ENCODE peak calls at places on chromosomes 13 and 19, in seven cellular contexts. Z, I, R, L, S, O and W are unnamed samples.

GRCh38 chr19:3983936-3984583 is 1.2 kb downstream of the EEF2 start:
- DNase-seq in O (peak), L (peak), S (peak), I (peak), Z (peak), R (no peak), W (peak)

GRCh38 chr13:50512602-50513527 is 330.6 kb downstream of the DLEU7 start:
- DNase-seq in L (peak), R (peak), O (peak), Z (peak), S (no peak), I (no peak), W (peak)

GRCh38 chr19:45166723-45167252 is 6.0 kb upstream of the NKPD1 start:
- DNase-seq in Z (no peak), L (no peak), S (peak), R (no peak), I (no peak), O (no peak), W (no peak)

GRCh38 chr19:29876414-29876813 is 64.6 kb downstream of the CCNE1 start:
- DNase-seq in I (no peak), R (no peak), S (no peak), L (no peak), Z (no peak), O (no peak), W (no peak)

GRCh38 chr19:19661675-19662251 is 1.7 kb downstream of the ATP13A1 start:
- DNase-seq in Z (no peak), R (no peak), S (peak), O (peak), L (no peak), I (no peak), W (no peak)

GRCh38 chr13:110301606-110302131 is 5.3 kb downstream of the COL4A1 start:
- DNase-seq in R (peak), I (no peak), O (peak), S (no peak), L (peak), Z (no peak), W (peak)

GRCh38 chr19:47315125-47315821 is 5.6 kb downstream of the C5AR1 start:
- DNase-seq in I (peak), O (peak), S (peak), R (peak), Z (peak), L (peak), W (peak)

GRCh38 chr13:75549262-75550158 is at the start of gene UCHL3:
- DNase-seq in O (peak), R (peak), Z (peak), S (peak), I (peak), L (peak), W (peak)

GRCh38 chr19:44196772-44197171 is 15.6 kb upstream of the ZNF227 start:
- DNase-seq in O (no peak), Z (no peak), R (no peak), L (no peak), S (no peak), I (no peak), W (no peak)

GRCh38 chr19:6809262-6809661 is 36.8 kb downstream of the VAV1 start:
- DNase-seq in O (no peak), I (no peak), R (no peak), Z (no peak), L (no peak), S (no peak), W (no peak)

GRCh38 chr19:7554990-7555864 is 19.7 kb downstream of the PNPLA6 start:
- DNase-seq in Z (no peak), L (no peak), R (no peak), I (no peak), O (peak), S (peak), W (no peak)

GRCh38 chr13:46324976-46325375 is 62.1 kb downstream of the RUBCNL start:
- DNase-seq in L (no peak), R (peak), O (peak), S (no peak), I (peak), Z (no peak), W (no peak)

GRCh38 chr13:105997436-105998232 is 537.8 kb downstream of the EFNB2 start:
- DNase-seq in I (no peak), Z (no peak), S (no peak), O (peak), L (no peak), R (peak), W (no peak)

GRCh38 chr13:38180100-38180499 is 169.6 kb upstream of the UFM1 start:
- DNase-seq in I (peak), R (peak), S (no peak), Z (peak), L (no peak), O (peak), W (no peak)

GRCh38 chr19:12801466-12802266 is at the start of the genes PRDX2 and THSD8:
- DNase-seq in Z (peak), L (peak), O (peak), S (peak), R (no peak), I (no peak), W (peak)

GRCh38 chr13:81872581-81872980 is 1531.7 kb upstream of the SPRY2 start:
- DNase-seq in Z (peak), L (no peak), O (no peak), R (no peak), S (peak), I (no peak), W (peak)

GRCh38 chr13:111844682-111845081 is 222.3 kb upstream of the SOX1 start:
- DNase-seq in I (no peak), S (no peak), Z (no peak), L (no peak), R (no peak), O (no peak), W (no peak)

GRCh38 chr19:41934849-41935374 is 6.7 kb upstream of the ERFL start:
- DNase-seq in O (peak), R (no peak), S (peak), Z (peak), I (no peak), L (peak), W (peak)

GRCh38 chr19:2740314-2740656 is 468 bp upstream of the SLC39A3 start:
- DNase-seq in I (no peak), L (no peak), O (no peak), S (no peak), Z (no peak), R (no peak), W (no peak)

GRCh38 chr19:35316560-35316959 is 12.4 kb upstream of the CD22 start:
- DNase-seq in O (no peak), L (no peak), Z (no peak), I (no peak), S (no peak), R (no peak), W (peak)

GRCh38 chr13:43815204-43815603 is 28.4 kb upstream of the ENOX1 start:
- DNase-seq in I (no peak), S (no peak), R (peak), Z (no peak), O (peak), L (peak), W (peak)

GRCh38 chr13:92806215-92806614 is 420.4 kb upstream of the GPC6 start:
- DNase-seq in L (peak), O (peak), R (peak), S (no peak), Z (peak), I (no peak), W (no peak)

GRCh38 chr19:8251025-8251472 is 41.9 kb downstream of the CERS4 start:
- DNase-seq in I (no peak), O (peak), L (peak), S (no peak), Z (no peak), R (peak), W (peak)

GRCh38 chr19:5691205-5691929 is 1.3 kb downstream of the RPL36 start:
- DNase-seq in O (peak), I (no peak), S (peak), R (peak), L (peak), Z (peak), W (peak)

GRCh38 chr19:39237200-39238184 is 7.3 kb downstream of the IFNL3 start:
- DNase-seq in L (no peak), Z (peak), S (peak), R (no peak), I (peak), O (no peak), W (peak)

GRCh38 chr13:103224804-103225203 is 158.6 kb upstream of the SLC10A2 start:
- DNase-seq in Z (no peak), O (no peak), R (no peak), S (no peak), L (no peak), I (no peak), W (no peak)

GRCh38 chr13:98267080-98267912 is 90.2 kb upstream of the RNF113B start:
- DNase-seq in R (peak), L (peak), O (peak), I (no peak), Z (no peak), S (no peak), W (peak)

GRCh38 chr13:43319617-43320444 is 296.4 kb downstream of the DNAJC15 start:
- DNase-seq in R (peak), O (no peak), S (no peak), I (no peak), Z (no peak), L (no peak), W (no peak)

GRCh38 chr19:16605115-16605514 is 22.9 kb downstream of the MED26 start:
- DNase-seq in Z (no peak), O (no peak), L (no peak), I (no peak), S (no peak), R (no peak), W (no peak)

GRCh38 chr19:50191270-50191669 is 12.2 kb upstream of the MYH14 start:
- DNase-seq in R (no peak), Z (no peak), L (peak), O (no peak), I (peak), S (no peak), W (no peak)

GRCh38 chr19:7670150-7670784 is 1.4 kb downstream of the RETN start:
- DNase-seq in L (no peak), Z (no peak), S (no peak), I (no peak), R (no peak), O (peak), W (peak)

GRCh38 chr19:33125929-33126388 is 6.0 kb upstream of the WDR88 start:
- DNase-seq in R (peak), L (peak), Z (peak), S (peak), O (peak), I (peak), W (peak)

GRCh38 chr19:14434543-14435319 is 1.6 kb downstream of the PKN1 start:
- DNase-seq in I (peak), Z (peak), O (peak), R (peak), L (peak), S (no peak), W (peak)

GRCh38 chr19:10118960-10119359 is 739 bp downstream of the EIF3G start:
- DNase-seq in L (no peak), O (peak), Z (peak), S (no peak), R (no peak), I (peak), W (no peak)

GRCh38 chr19:22533761-22534160 is 100.4 kb upstream of the ZNF492 start:
- DNase-seq in O (no peak), I (no peak), R (no peak), Z (no peak), L (no peak), S (no peak), W (no peak)

GRCh38 chr19:41324921-41325639 is 15.1 kb downstream of the CCDC97 start:
- DNase-seq in L (peak), I (no peak), R (peak), S (peak), O (peak), Z (peak), W (peak)

GRCh38 chr19:1080360-1081161 is 13.6 kb downstream of the ARHGAP45 start:
- DNase-seq in Z (no peak), L (no peak), R (no peak), I (no peak), S (no peak), O (no peak), W (no peak)

GRCh38 chr13:54394319-54394718 is 1365.7 kb downstream of the OLFM4 start:
- DNase-seq in Z (no peak), R (no peak), O (no peak), I (no peak), L (no peak), S (no peak), W (peak)

GRCh38 chr19:33203529-33203928 is 9.4 kb downstream of the LRP3 start:
- DNase-seq in R (no peak), S (no peak), Z (no peak), I (no peak), L (no peak), O (no peak), W (no peak)

GRCh38 chr13:109400192-109400591 is 386.2 kb downstream of the IRS2 start:
- DNase-seq in R (no peak), Z (no peak), I (no peak), S (peak), O (no peak), L (no peak), W (no peak)

GRCh38 chr13:73991384-73991783 is 142.8 kb downstream of the KLF12 start:
- DNase-seq in I (no peak), Z (no peak), R (no peak), S (no peak), L (no peak), O (no peak), W (no peak)
- H3K4me2 ChIP-seq in I (no peak), Z (no peak), R (no peak), S (no peak), L (no peak), O (no peak), W (no peak)

DNA sequence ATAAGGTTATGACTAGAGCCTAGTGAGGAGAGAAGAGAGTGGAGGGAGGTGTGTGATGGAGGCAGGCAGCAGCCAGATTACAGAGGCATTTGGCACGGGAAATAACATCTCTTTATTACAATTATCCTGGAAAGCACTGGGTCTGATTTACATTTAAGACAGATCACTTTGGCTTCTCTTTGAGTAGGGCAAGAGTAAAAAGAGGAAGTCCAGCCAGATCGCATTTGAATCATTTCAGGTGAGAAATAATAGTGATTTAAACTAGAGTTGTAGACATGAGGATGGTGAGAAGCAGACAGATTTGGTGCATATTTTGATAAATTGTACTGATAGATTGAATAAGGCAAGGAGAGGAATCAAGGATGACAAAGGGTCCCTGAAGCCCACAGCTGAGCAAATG is 9.6 kb upstream of the SACS start:
- DNase-seq in R (no peak), I (no peak), S (no peak), O (no peak), Z (no peak), L (no peak), W (no peak)
- H3K4me2 ChIP-seq in R (no peak), I (no peak), S (no peak), O (no peak), Z (no peak), L (no peak), W (no peak)

GRCh38 chr13:20404488-20405222 is 121.0 kb downstream of the CRYL1 start:
- DNase-seq in L (no peak), S (no peak), I (no peak), O (no peak), R (no peak), Z (no peak), W (no peak)

GRCh38 chr13:20408181-20408580 is 117.5 kb downstream of the CRYL1 start:
- DNase-seq in Z (no peak), L (no peak), R (no peak), O (no peak), I (no peak), S (no peak), W (no peak)

GRCh38 chr13:20405691-20406090 is 120.0 kb downstream of the CRYL1 start:
- DNase-seq in I (no peak), O (no peak), S (peak), R (no peak), Z (no peak), L (no peak), W (no peak)

GRCh38 chr13:20410726-20411125 is 114.9 kb downstream of the CRYL1 start:
- DNase-seq in O (no peak), I (no peak), L (no peak), R (no peak), S (no peak), Z (no peak), W (no peak)

GRCh38 chr13:20407759-20408158 is 117.9 kb downstream of the CRYL1 start:
- DNase-seq in O (no peak), R (no peak), Z (no peak), I (no peak), L (no peak), S (no peak), W (no peak)
- H3K4me2 ChIP-seq in O (no peak), R (no peak), Z (no peak), I (no peak), L (no peak), S (no peak), W (no peak)

DNA sequence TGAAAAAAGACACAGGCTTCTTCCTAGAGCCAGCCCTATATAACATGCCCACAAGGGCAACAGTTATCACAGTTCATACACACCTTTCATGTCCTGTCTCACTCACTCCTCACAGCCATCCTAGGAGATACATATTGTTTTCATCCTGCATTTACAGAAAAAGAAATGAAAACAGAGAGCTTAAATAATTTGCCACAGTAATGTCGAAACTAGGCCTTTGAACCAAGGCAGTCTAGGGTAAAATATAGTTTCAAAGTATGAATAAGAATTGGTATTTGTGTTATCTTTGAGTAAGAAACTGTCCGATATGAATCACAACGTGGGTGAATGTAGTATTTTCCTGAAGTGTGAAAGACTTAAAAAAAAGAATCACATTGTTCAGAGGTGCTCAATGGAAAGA is 26.8 kb downstream of the CLDN10 start:
- DNase-seq in L (no peak), Z (no peak), R (no peak), O (no peak), I (no peak), S (no peak), W (no peak)
- H3K4me2 ChIP-seq in L (no peak), Z (no peak), R (no peak), O (no peak), I (no peak), S (no peak), W (no peak)

GRCh38 chr19:55527197-55528029 is 9.5 kb downstream of the SBK2 start:
- DNase-seq in L (no peak), O (no peak), I (no peak), R (no peak), Z (no peak), S (no peak), W (no peak)

GRCh38 chr19:55526216-55527196 is 10.4 kb downstream of the SBK2 start:
- DNase-seq in I (peak), O (peak), L (peak), Z (peak), S (no peak), R (peak), W (peak)

GRCh38 chr19:55530996-55531395 is 5.9 kb downstream of the SBK2 start:
- DNase-seq in I (no peak), S (no peak), Z (no peak), O (no peak), L (no peak), R (no peak), W (no peak)

GRCh38 chr19:55528030-55528801 is 8.7 kb downstream of the SBK2 start:
- DNase-seq in O (peak), Z (peak), I (no peak), S (no peak), L (peak), R (no peak), W (peak)

DNA sequence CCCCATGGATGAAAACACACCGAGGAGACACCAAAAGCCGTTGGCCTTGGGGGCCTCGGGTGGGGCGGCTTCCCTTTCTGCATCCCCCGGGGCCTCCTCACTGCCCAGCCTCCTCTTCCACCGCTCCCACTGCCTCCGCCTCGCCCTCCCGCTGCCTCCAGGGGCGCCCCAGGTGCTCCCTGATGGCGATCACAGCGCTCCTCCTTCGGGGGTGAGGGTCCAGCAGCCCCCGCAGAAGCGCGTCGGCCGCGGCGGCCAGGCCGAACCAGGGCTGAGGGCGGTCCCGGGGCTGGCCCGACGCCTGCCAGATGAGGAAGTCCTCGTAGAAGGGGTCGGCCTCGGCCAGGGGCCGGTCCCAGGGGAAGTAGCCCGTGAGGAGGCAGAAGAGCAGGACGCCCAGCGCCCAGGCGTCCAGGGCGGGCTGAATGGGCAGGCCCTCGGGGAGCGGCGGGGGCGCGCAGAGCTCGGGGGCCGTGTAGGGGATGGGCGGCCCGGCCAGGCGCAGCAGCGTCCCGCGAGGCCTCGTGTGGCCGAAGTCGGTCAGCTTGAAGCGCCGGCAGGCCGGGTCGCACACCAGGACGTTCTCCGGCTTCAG is 7.2 kb downstream of the SBK2 start:
- DNase-seq in Z (no peak), I (no peak), R (no peak), O (no peak), S (no peak), L (no peak), W (no peak)
- H3K4me2 ChIP-seq in Z (no peak), I (no peak), R (no peak), O (no peak), S (no peak), L (no peak), W (no peak)

GRCh38 chr13:67186985-67187569 is 43.1 kb downstream of the PCDH9 start:
- DNase-seq in L (no peak), O (no peak), I (no peak), R (no peak), S (no peak), Z (peak), W (no peak)

GRCh38 chr13:67184247-67184646 is 45.9 kb downstream of the PCDH9 start:
- DNase-seq in Z (peak), S (no peak), O (no peak), I (no peak), R (no peak), L (no peak), W (no peak)

GRCh38 chr13:67183151-67183550 is 47.0 kb downstream of the PCDH9 start:
- DNase-seq in S (no peak), O (no peak), I (no peak), L (no peak), R (no peak), Z (no peak), W (no peak)
- H3K4me2 ChIP-seq in S (no peak), O (no peak), I (no peak), L (no peak), R (no peak), Z (no peak), W (no peak)

DNA sequence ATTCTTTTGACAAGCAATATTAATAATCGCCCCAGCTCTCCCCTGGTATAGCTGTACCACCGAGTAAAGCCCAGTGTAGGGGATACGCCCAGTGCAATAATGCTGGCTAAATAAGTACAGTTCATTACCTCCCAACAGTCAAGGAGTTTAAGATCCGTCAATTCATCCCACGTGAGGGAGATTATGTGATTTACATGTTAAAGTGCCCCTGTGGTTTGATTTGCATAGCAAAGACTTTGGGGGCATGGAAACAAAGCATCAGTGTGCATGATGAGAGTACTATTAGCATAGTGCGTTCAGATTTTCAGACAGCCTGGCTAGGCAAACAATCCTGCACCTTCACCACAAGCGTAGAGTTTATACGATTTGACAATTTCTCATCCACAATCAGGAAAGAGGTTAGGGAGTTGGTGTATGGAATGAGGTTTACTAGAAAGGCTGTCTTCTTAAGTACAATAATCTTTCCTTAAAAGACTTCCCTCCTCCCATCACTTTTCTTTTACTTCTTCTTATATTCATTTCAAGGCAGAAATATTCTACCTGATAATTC is 754.0 kb downstream of the DIAPH3 start:
- DNase-seq in I (no peak), S (peak), Z (no peak), R (peak), L (no peak), O (no peak), W (no peak)
- H3K4me2 ChIP-seq in I (no peak), S (peak), Z (no peak), R (no peak), L (no peak), O (no peak), W (no peak)